ENCODE peak calls at places on chromosomes 5 and 9, in four cellular contexts. One of them, this sample, is unnamed.

GRCh38 chr9:114836769-114837168 is 30.9 kb upstream of the TNFSF15 start:
- DNase-seq in HL-60: no peak
- DNase-seq in upper lobe of left lung: no peak
- DNase-seq in stomach: no peak
- DNase-seq in this sample: no peak

GRCh38 chr5:75885849-75886596 is 168.8 kb upstream of the POC5 start:
- DNase-seq in HL-60: no peak
- DNase-seq in upper lobe of left lung: no peak
- DNase-seq in stomach: no peak
- DNase-seq in this sample: no peak

GRCh38 chr5:174384509-174384947 is 339.0 kb downstream of the NSG2 start:
- DNase-seq in HL-60: no peak
- DNase-seq in upper lobe of left lung: no peak
- DNase-seq in stomach: no peak
- DNase-seq in this sample: no peak

GRCh38 chr9:131986576-131986975 is 93.1 kb downstream of the MED27 start:
- DNase-seq in HL-60: no peak
- DNase-seq in upper lobe of left lung: no peak
- DNase-seq in stomach: no peak
- DNase-seq in this sample: no peak

GRCh38 chr9:105735366-105735765 is 41.0 kb downstream of the TMEM38B start:
- DNase-seq in HL-60: no peak
- DNase-seq in upper lobe of left lung: no peak
- DNase-seq in stomach: no peak
- DNase-seq in this sample: no peak

GRCh38 chr5:149938272-149938671 is 6.3 kb downstream of the PDE6A start:
- DNase-seq in HL-60: peak; percentile 56
- DNase-seq in upper lobe of left lung: no peak
- DNase-seq in stomach: peak; percentile 40
- DNase-seq in this sample: no peak

GRCh38 chr9:130835441-130836298 is 616 bp downstream of the ABL1 start:
- DNase-seq in HL-60: peak; percentile 24
- DNase-seq in upper lobe of left lung: peak; percentile 91
- DNase-seq in stomach: peak; percentile 51
- DNase-seq in this sample: peak; percentile 79

GRCh38 chr5:32814620-32815019 is 103.5 kb downstream of the NPR3 start:
- DNase-seq in HL-60: no peak
- DNase-seq in upper lobe of left lung: no peak
- DNase-seq in stomach: no peak
- DNase-seq in this sample: no peak

GRCh38 chr9:96217756-96218693 is 84.0 kb downstream of the HSD17B3 start:
- DNase-seq in HL-60: peak; percentile 63
- DNase-seq in upper lobe of left lung: peak; percentile 97
- DNase-seq in stomach: peak; percentile 83
- DNase-seq in this sample: peak; percentile 79

GRCh38 chr5:139443766-139444473 is 4.6 kb upstream of the DNAJC18 start:
- DNase-seq in HL-60: no peak
- DNase-seq in upper lobe of left lung: no peak
- DNase-seq in stomach: no peak
- DNase-seq in this sample: peak; percentile 20

GRCh38 chr5:160128632-160129031 is 9.4 kb upstream of the PWWP2A start:
- DNase-seq in HL-60: no peak
- DNase-seq in upper lobe of left lung: no peak
- DNase-seq in stomach: no peak
- DNase-seq in this sample: no peak

GRCh38 chr5:124453221-124454032 is 293.0 kb downstream of the ZNF608 start:
- DNase-seq in HL-60: no peak
- DNase-seq in upper lobe of left lung: no peak
- DNase-seq in stomach: no peak
- DNase-seq in this sample: no peak

DNA sequence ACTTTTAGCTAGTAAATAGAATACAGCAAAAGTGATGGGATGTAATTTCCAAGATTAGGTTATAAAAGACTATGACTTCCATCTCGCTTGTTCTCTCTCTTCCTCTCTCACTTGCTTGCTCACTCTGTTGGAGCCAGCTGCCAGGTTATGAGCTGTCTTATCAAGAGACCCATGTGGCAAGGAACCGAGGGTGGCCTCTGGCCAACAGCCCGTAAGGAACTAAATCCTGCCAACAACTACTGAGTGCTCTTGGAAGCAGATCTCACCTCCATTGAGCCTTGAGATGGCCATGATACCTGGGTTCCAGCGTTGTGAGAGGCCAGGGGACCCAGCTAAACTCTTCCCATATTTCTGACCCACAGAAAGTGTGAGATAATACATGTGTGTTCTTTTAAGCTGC is 636.1 kb downstream of the ACTL7B start:
- DNase-seq in HL-60: no peak
- DNase-seq in upper lobe of left lung: no peak
- DNase-seq in stomach: peak; percentile 85
- DNase-seq in this sample: no peak
- TF ChIP-seq POLR2AphosphoS5 in HL-60: no peak
- TF ChIP-seq POLR2AphosphoS5 in upper lobe of left lung: no peak
- TF ChIP-seq POLR2AphosphoS5 in stomach: peak; percentile 52
- TF ChIP-seq POLR2AphosphoS5 in this sample: no peak

DNA sequence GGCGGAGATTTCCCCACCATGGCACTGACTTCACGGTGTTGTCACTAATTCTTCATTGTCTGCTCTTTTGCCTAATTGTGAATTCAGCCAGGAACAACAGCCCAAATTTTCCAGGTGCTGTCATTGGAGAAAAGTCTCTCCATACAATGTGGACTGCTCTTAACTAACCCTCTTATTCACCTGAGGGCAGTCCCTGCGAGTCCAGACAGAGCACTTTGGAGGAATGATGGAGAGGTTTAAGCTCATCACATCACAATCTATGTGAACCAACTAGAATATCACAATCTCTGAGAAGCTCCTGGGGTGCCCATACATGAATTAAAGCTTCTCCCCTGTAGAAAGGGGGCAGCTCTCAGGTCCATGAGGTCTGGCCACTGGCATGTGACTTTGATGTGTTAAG is 56.4 kb downstream of the MTX3 start:
- DNase-seq in HL-60: no peak
- DNase-seq in upper lobe of left lung: no peak
- DNase-seq in stomach: no peak
- DNase-seq in this sample: no peak
- H3K4me3 ChIP-seq in HL-60: no peak overlapping the region
- H3K4me3 ChIP-seq in upper lobe of left lung: no peak overlapping the region
- H3K4me3 ChIP-seq in stomach: no peak overlapping the region
- H3K4me3 ChIP-seq in this sample: no peak overlapping the region

GRCh38 chr5:83370957-83371356 is 100.6 kb upstream of the VCAN start:
- DNase-seq in HL-60: no peak
- DNase-seq in upper lobe of left lung: no peak
- DNase-seq in stomach: no peak
- DNase-seq in this sample: no peak
- TF ChIP-seq CTCF in HL-60: no peak
- TF ChIP-seq CTCF in upper lobe of left lung: no peak
- TF ChIP-seq CTCF in stomach: no peak
- TF ChIP-seq CTCF in this sample: no peak

GRCh38 chr5:172414618-172415599 is 39.4 kb downstream of the SH3PXD2B start:
- DNase-seq in HL-60: no peak
- DNase-seq in upper lobe of left lung: no peak
- DNase-seq in stomach: no peak
- DNase-seq in this sample: peak; percentile 96
- TF ChIP-seq POLR2AphosphoS5 in HL-60: no peak
- TF ChIP-seq POLR2AphosphoS5 in upper lobe of left lung: no peak
- TF ChIP-seq POLR2AphosphoS5 in stomach: peak; percentile 4
- TF ChIP-seq POLR2AphosphoS5 in this sample: peak; percentile 67

This sample was measured in sigmoid colon.